ENCODE peak calls at places on chromosomes 13 and 19, in ten cellular contexts. O is colonic mucosa, A is K562, F is brain microvascular endothelial cell, B is GM12864, W is kidney epithelial cell, I is fibroblast of mammary gland, P is GM23338, D is tibial artery, R is foreskin fibroblast. E is an unnamed sample.

GRCh38 chr19:51123381-51124186 is 1.1 kb upstream of the SIGLEC9 start:
- DNase-seq in O (no peak), A (no peak), F (no peak), B (no peak), W (no peak), I (no peak), P (no peak), D (no peak), R (no peak), E (no peak)

GRCh38 chr19:27794444-27795042 is 1418.4 kb downstream of the UQCRFS1 start:
- DNase-seq in O (no peak), A (peak), F (peak), B (no peak), W (peak), I (peak), P (peak), D (no peak), R (peak), E (no peak)

GRCh38 chr13:73519720-73520119 is 460.9 kb downstream of the KLF5 start:
- DNase-seq in O (no peak), A (no peak), F (no peak), B (no peak), W (no peak), I (no peak), P (no peak), D (no peak), R (no peak), E (no peak)

GRCh38 chr19:55210120-55210493 is 806 bp upstream of the PTPRH start:
- DNase-seq in O (no peak), A (no peak), F (peak), B (no peak), W (peak), I (peak), P (no peak), D (no peak), R (peak), E (peak)

GRCh38 chr19:53868091-53868891 is 608 bp downstream of the MYADM start:
- DNase-seq in O (peak), A (peak), F (peak), B (no peak), W (no peak), I (peak), P (peak), D (peak), R (peak), E (no peak)

GRCh38 chr13:37443538-37443937 is 155.0 kb downstream of the POSTN start:
- DNase-seq in O (no peak), A (no peak), F (peak), B (no peak), W (peak), I (peak), P (no peak), D (no peak), R (peak), E (peak)

GRCh38 chr19:19406878-19407639 is 1.6 kb downstream of the GATAD2A start:
- DNase-seq in O (peak), A (no peak), F (peak), B (no peak), W (no peak), I (peak), P (no peak), D (no peak), R (peak), E (no peak)

GRCh38 chr13:80338781-80339577 is 1.9 kb downstream of the SPRY2 start:
- DNase-seq in O (peak), A (peak), F (peak), B (no peak), W (no peak), I (peak), P (peak), D (peak), R (peak), E (no peak)

GRCh38 chr19:39083983-39084731 is at the start of gene ACP7:
- DNase-seq in O (no peak), A (no peak), F (no peak), B (no peak), W (no peak), I (no peak), P (peak), D (no peak), R (no peak), E (no peak)

GRCh38 chr13:43979492-43979891 is 99.8 kb downstream of the LACC1 start:
- DNase-seq in O (no peak), A (no peak), F (no peak), B (no peak), W (no peak), I (no peak), P (no peak), D (no peak), R (no peak), E (no peak)

GRCh38 chr19:51926784-51927741 is at the start of gene ZNF613:
- DNase-seq in O (peak), A (peak), F (peak), B (peak), W (peak), I (peak), P (peak), D (peak), R (peak), E (peak)

GRCh38 chr19:30519607-30520205 is 147.5 kb downstream of the ZNF536 start:
- DNase-seq in O (no peak), A (no peak), F (no peak), B (no peak), W (no peak), I (no peak), P (no peak), D (no peak), R (no peak), E (no peak)

GRCh38 chr13:43023244-43023931 is at the start of gene DNAJC15:
- DNase-seq in O (peak), A (peak), F (peak), B (peak), W (no peak), I (peak), P (peak), D (peak), R (peak), E (peak)

GRCh38 chr19:18254546-18255500 is 19.4 kb downstream of the IQCN start:
- DNase-seq in O (peak), A (no peak), F (no peak), B (no peak), W (no peak), I (no peak), P (peak), D (no peak), R (no peak), E (no peak)

GRCh38 chr19:5125797-5126497 is 157.0 kb downstream of the KDM4B start:
- DNase-seq in O (no peak), A (no peak), F (no peak), B (no peak), W (no peak), I (no peak), P (peak), D (no peak), R (no peak), E (no peak)

DNA sequence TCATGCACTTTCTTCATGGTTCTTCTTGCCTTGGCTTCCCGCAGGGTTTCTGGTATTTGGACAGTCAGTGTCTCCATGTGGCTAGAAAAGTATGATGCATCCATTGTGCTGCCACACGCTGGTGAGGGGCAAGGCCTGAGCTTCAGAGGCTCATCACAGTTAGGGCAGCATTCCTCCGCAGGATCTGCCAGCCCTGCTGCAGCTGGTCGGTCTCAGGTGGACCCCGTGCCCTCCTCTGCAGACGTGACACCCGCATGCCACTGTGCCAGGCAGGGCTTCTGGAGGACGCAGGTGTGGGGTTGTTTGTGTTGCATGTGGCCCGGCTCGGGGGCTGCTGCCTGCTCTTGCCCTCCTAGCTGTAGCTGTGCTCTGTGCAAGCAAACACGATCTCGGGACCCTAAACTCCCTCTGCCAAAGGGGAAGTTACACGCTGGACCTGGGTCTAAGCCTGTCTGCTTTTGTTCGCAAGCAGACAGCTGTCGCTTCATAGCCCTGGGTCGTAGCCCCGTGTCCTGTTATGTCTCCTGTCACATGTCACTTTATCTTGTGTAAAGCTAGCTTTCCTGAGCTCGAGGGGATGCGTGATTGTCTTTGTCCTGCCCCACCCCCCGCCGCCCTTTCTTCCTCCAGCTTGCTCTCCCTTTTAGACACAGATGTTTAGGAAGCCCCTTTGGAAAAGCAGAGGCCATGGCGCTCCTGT is 45.3 kb downstream of the SLC7A9 start:
- DNase-seq in O (no peak), A (no peak), F (no peak), B (no peak), W (no peak), I (no peak), P (no peak), D (no peak), R (no peak), E (no peak)
- TF ChIP-seq CTCF in O (no peak), A (no peak), F (no peak), B (no peak), W (no peak), I (no peak), P (peak), D (no peak), R (no peak), E (no peak)

GRCh38 chr13:95298169-95298940 is 2.9 kb downstream of the ABCC4 start:
- DNase-seq in O (no peak), A (no peak), F (no peak), B (no peak), W (no peak), I (no peak), P (no peak), D (no peak), R (no peak), E (no peak)

GRCh38 chr13:95296326-95296939 is 4.8 kb downstream of the ABCC4 start:
- DNase-seq in O (peak), A (no peak), F (no peak), B (no peak), W (no peak), I (no peak), P (peak), D (no peak), R (no peak), E (no peak)

GRCh38 chr13:95288899-95289500 is 12.3 kb downstream of the ABCC4 start:
- DNase-seq in O (no peak), A (no peak), F (no peak), B (no peak), W (no peak), I (no peak), P (no peak), D (no peak), R (no peak), E (no peak)

GRCh38 chr13:95295026-95295425 is 6.2 kb downstream of the ABCC4 start:
- DNase-seq in O (no peak), A (no peak), F (no peak), B (no peak), W (no peak), I (peak), P (no peak), D (no peak), R (no peak), E (no peak)

DNA sequence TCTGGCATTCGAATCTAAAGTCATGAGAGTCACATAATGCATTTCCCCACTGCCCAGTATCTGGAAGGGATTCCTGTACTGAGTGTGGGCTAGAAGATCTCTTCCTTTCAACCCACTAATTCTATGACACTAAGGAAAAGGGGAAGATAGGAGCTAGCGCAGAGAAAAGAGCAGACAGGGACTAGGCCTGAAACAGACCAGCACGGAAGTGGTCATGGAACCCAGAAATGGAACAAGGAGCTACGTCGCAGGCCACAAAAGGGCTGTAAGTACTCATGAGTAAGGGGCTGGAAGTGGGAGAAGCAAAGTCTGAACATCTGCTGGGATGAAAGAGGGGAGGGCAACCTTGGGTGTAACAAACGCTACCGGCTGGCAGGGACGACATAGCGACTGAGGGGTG is 8.6 kb downstream of the ABCC4 start:
- DNase-seq in O (no peak), A (no peak), F (no peak), B (no peak), W (no peak), I (no peak), P (no peak), D (no peak), R (no peak), E (no peak)
- H3K4me3 ChIP-seq in O (no peak), A (no peak), F (no peak), B (no peak), W (no peak), I (no peak), P (no peak), D (no peak), R (no peak), E (no peak)

DNA sequence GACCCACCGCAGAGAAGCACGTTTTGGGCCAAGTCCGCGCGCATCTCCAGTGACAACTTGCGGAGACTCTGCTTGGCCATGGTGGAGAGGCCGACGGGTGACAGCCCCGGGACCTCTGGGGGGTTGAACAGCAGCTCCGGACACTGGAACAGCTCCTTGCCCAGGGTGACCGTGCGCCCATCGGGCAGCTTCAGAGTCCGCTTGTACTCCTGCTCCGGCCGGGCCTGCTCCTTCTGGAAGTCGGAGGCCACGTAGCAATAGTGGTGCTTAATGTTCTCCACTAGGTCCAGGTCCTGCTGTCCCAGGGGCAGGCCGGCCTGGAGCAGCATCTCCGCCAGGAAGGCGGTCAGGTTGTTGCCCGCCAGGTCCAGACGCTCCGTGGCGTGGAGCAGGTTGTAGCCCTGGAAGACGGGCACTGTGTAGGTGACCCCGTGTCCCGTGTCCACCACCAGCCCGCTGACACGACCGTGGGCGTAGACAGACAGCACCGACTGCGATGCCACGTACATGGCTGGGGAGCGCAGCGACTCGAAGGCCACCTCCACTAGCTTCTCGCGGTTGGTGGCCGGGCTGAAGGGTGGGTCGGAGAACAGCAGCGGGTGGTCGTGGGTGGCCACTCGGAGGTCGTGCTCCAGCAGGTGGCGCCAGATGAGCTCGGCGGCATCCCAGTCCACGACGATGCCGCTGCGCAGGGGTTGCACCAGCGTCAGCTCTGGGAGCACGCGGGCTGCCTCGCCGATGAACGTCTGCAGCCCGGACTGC is 743 bp downstream of the ACTL9 start:
- DNase-seq in O (no peak), A (peak), F (no peak), B (no peak), W (no peak), I (no peak), P (peak), D (no peak), R (no peak), E (no peak)
- TF ChIP-seq CTCF in O (no peak), A (peak), F (no peak), B (peak), W (no peak), I (no peak), P (peak), D (no peak), R (no peak), E (no peak)

DNA sequence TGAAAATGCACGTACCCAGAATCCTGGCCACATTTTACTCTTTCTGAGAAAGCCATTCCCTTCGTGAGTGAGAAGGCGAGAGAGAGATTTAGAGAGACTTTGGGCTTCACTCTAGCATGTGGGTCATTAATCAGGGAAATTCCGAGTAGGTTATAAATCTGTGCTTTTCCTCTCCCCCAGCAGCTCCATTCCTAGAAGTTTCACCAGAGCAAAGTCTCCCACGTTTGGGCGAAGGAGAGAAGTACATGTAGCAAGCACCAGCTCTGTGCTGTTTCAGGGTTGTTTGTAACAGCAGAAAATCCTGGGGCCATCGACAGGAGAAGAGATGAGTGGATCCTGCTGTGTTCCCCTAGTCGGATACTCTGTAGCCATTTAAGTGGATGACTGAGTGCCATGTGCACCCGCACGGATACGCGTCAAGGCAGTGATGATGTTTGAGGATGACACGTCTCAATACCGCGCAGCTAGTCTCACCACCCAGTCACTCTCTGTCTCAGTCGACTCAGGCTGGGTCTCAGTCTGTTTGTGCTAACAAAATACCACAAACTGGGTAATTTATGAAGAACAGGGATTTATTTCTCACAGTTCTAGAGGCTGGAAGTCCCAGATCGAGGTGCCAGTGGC is 131.9 kb upstream of the PEG3 start:
- DNase-seq in O (no peak), A (no peak), F (no peak), B (no peak), W (no peak), I (no peak), P (no peak), D (no peak), R (no peak), E (no peak)
- H3K4me3 ChIP-seq in O (no peak), A (no peak), F (no peak), B (no peak), W (no peak), I (no peak), P (no peak), D (no peak), R (no peak), E (no peak)

GRCh38 chr13:114043421-114044053 is 69.7 kb upstream of the C13orf46 start:
- DNase-seq in O (no peak), A (no peak), F (peak), B (no peak), W (no peak), I (peak), P (peak), D (no peak), R (peak), E (peak)
- TF ChIP-seq CTCF in O (no peak), A (no peak), F (peak), B (peak), W (no peak), I (peak), P (peak), D (no peak), R (peak), E (no peak)

GRCh38 chr19:45816236-45817009 is 1.3 kb upstream of the RSPH6A start:
- DNase-seq in O (no peak), A (no peak), F (no peak), B (no peak), W (no peak), I (no peak), P (peak), D (no peak), R (no peak), E (no peak)
- H3K4me3 ChIP-seq in O (no peak), A (no peak), F (no peak), B (no peak), W (no peak), I (no peak), P (peak), D (no peak), R (no peak), E (no peak)

E was measured in HFF-Myc.